ENCODE peak calls at places on chromosome 20, in four cellular contexts. One of them, this sample, is unnamed.

GRCh38 chr20:31707994-31708744 is 14.5 kb downstream of the BCL2L1 start:
- DNase-seq in K562: peak
- DNase-seq in H1: no peak
- DNase-seq in HepG2: no peak
- DNase-seq in this sample: no peak

GRCh38 chr20:58075980-58076749 is 152.3 kb downstream of the ANKRD60 start:
- DNase-seq in K562: no peak
- DNase-seq in H1: no peak
- DNase-seq in HepG2: no peak
- DNase-seq in this sample: no peak

GRCh38 chr20:35702824-35703695 is 3.9 kb downstream of the ROMO1 start:
- DNase-seq in K562: no peak
- DNase-seq in H1: no peak
- DNase-seq in HepG2: no peak
- DNase-seq in this sample: no peak

GRCh38 chr20:13029687-13030510 is 21.1 kb downstream of the SPTLC3 start:
- DNase-seq in K562: no peak
- DNase-seq in H1: peak
- DNase-seq in HepG2: peak
- DNase-seq in this sample: no peak

GRCh38 chr20:59084041-59084841 is 41.7 kb upstream of the PRELID3B start:
- DNase-seq in K562: no peak
- DNase-seq in H1: no peak
- DNase-seq in HepG2: no peak
- DNase-seq in this sample: no peak

GRCh38 chr20:33791959-33792597 is 19.1 kb upstream of the CHMP4B start:
- DNase-seq in K562: peak
- DNase-seq in H1: peak
- DNase-seq in HepG2: peak
- DNase-seq in this sample: no peak

GRCh38 chr20:60209048-60209447 is 250.8 kb downstream of the CDH26 start:
- DNase-seq in K562: no peak
- DNase-seq in H1: no peak
- DNase-seq in HepG2: no peak
- DNase-seq in this sample: no peak

GRCh38 chr20:50242863-50243609 is 52.4 kb downstream of the CEBPB start:
- DNase-seq in K562: no peak
- DNase-seq in H1: no peak
- DNase-seq in HepG2: peak
- DNase-seq in this sample: no peak

GRCh38 chr20:21569586-21569985 is 55.7 kb upstream of the NKX2-2 start:
- DNase-seq in K562: no peak
- DNase-seq in H1: no peak
- DNase-seq in HepG2: no peak
- DNase-seq in this sample: no peak

GRCh38 chr20:41573955-41574354 is 44.2 kb downstream of the CHD6 start:
- DNase-seq in K562: peak
- DNase-seq in H1: no peak
- DNase-seq in HepG2: no peak
- DNase-seq in this sample: no peak

GRCh38 chr20:49646126-49646525 is 67.6 kb downstream of the B4GALT5 start:
- DNase-seq in K562: no peak
- DNase-seq in H1: no peak
- DNase-seq in HepG2: no peak
- DNase-seq in this sample: no peak

GRCh38 chr20:2801459-2801728 is 967 bp upstream of the CPXM1 start:
- DNase-seq in K562: no peak
- DNase-seq in H1: no peak
- DNase-seq in HepG2: no peak
- DNase-seq in this sample: no peak

GRCh38 chr20:2798814-2799213 is 1.6 kb downstream of the CPXM1 start:
- DNase-seq in K562: peak
- DNase-seq in H1: no peak
- DNase-seq in HepG2: no peak
- DNase-seq in this sample: no peak

GRCh38 chr20:2799271-2799670 is 1.2 kb downstream of the CPXM1 start:
- DNase-seq in K562: no peak
- DNase-seq in H1: no peak
- DNase-seq in HepG2: no peak
- DNase-seq in this sample: no peak

GRCh38 chr20:2800590-2801458 is at the start of gene CPXM1:
- DNase-seq in K562: peak
- DNase-seq in H1: no peak
- DNase-seq in HepG2: peak
- DNase-seq in this sample: no peak

DNA sequence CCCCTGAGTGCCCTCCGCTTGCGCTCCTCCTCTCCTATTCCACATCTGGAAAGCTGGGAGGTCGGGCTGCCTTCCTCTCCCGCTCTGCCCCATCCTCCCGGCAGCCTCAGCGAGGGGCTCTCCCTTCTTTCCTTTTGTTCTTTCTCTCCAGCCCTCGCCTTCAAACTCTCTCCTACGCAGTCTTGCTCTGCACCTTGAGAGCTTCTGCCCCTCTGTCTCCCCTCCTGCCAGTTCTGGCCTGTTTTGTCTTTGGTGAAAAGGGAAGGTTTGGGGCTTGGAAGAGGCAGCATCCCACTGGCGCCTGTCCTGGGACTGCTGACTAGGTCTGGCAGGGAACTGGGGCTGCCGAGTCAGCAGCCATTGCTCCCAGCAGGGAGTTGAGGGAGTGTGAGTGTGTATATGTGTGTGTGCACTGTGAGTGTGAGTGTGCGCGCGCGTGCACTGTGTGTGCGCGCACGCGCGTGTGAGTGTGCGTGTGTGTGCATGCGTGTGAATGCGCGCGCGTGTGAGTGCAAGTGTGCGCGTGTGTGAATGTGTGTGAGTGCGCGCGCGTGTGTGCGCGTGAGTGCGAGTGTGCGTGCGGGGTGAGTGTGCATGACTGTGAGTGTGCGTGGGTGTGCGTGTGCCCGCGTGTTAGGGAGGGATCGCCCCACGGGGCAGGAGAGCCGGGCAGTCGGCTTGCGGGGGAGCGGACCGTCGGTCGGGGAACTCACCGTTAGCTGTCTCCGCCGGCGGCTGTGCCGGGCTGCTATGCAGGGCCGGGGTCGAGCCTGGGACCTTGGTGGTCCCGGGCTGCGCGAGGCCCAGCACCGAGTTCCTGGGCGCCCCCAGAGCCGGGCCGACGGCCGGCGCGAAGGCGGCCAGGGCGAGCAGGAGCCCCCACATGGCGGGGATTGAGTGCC is 488 bp downstream of the CPXM1 start:
- DNase-seq in K562: no peak
- DNase-seq in H1: no peak
- DNase-seq in HepG2: no peak
- DNase-seq in this sample: no peak
- TF ChIP-seq ATF2 in K562: no peak
- TF ChIP-seq ATF2 in H1: no peak
- TF ChIP-seq ATF2 in HepG2: no peak
- TF ChIP-seq ATF2 in this sample: no peak

GRCh38 chr20:47330933-47331708 is 25.4 kb downstream of the ZMYND8 start:
- DNase-seq in K562: peak
- DNase-seq in H1: no peak
- DNase-seq in HepG2: no peak
- DNase-seq in this sample: no peak

GRCh38 chr20:47332381-47333206 is 23.9 kb downstream of the ZMYND8 start:
- DNase-seq in K562: peak
- DNase-seq in H1: no peak
- DNase-seq in HepG2: no peak
- DNase-seq in this sample: no peak

GRCh38 chr20:47335251-47336012 is 21.1 kb downstream of the ZMYND8 start:
- DNase-seq in K562: no peak
- DNase-seq in H1: no peak
- DNase-seq in HepG2: no peak
- DNase-seq in this sample: no peak

GRCh38 chr20:47336013-47336754 is 20.3 kb downstream of the ZMYND8 start:
- DNase-seq in K562: no peak
- DNase-seq in H1: no peak
- DNase-seq in HepG2: no peak
- DNase-seq in this sample: no peak

GRCh38 chr20:47334022-47334551 is 22.4 kb downstream of the ZMYND8 start:
- DNase-seq in K562: no peak
- DNase-seq in H1: no peak
- DNase-seq in HepG2: peak
- DNase-seq in this sample: no peak
- TF ChIP-seq HDAC6 in K562: no peak
- TF ChIP-seq HDAC6 in H1: no peak
- TF ChIP-seq HDAC6 in HepG2: no peak
- TF ChIP-seq HDAC6 in this sample: no peak

DNA sequence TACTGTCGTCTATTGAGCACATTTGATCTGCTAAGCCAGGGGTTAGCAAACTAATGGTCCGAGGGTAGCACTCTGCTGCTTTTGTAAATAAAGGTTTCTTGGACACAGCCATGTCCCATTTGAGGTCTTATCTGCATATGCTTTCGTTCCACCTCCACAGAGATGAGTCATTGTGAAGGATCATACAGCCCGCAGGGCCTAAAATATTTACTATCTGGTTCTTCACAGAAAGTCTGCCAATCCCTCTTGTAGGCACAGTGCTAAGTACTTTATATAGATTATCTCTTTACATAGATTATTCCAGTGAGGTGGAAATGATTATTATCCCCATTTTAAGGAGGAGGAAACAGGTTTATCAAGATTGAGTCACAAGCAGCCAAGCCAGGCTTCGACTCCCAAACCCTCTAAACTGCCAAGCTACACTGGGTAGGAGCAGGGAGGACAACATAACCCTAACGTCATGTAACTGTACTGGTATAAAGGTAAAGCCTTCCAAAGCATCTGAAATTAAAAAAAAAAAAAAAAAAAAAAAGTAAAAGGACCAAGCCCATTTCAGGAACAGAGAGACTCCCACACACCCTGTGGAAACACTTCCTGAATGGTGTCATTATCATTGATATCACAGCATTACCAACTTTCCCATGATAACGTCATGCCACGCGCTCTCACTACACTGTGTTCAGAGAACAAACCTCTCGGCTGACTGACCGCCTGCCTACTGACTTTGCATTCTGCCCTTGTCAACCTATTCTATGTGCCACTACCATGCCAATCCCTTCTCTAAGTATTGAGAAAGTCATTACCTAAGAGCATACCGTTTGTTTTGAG is 101.0 kb downstream of the KIF16B start:
- DNase-seq in K562: peak
- DNase-seq in H1: no peak
- DNase-seq in HepG2: peak
- DNase-seq in this sample: no peak
- TF ChIP-seq ATF2 in K562: no peak
- TF ChIP-seq ATF2 in H1: no peak
- TF ChIP-seq ATF2 in HepG2: no peak
- TF ChIP-seq ATF2 in this sample: no peak

GRCh38 chr20:62020935-62021701 is 44.6 kb downstream of the TAF4 start:
- DNase-seq in K562: peak
- DNase-seq in H1: no peak
- DNase-seq in HepG2: no peak
- DNase-seq in this sample: no peak
- TF ChIP-seq HDAC6 in K562: no peak
- TF ChIP-seq HDAC6 in H1: no peak
- TF ChIP-seq HDAC6 in HepG2: no peak
- TF ChIP-seq HDAC6 in this sample: no peak

GRCh38 chr20:17533396-17533795 is 2.2 kb upstream of the BFSP1 start:
- DNase-seq in K562: peak
- DNase-seq in H1: no peak
- DNase-seq in HepG2: peak
- DNase-seq in this sample: no peak
- TF ChIP-seq ATF2 in K562: no peak
- TF ChIP-seq ATF2 in H1: no peak
- TF ChIP-seq ATF2 in HepG2: no peak
- TF ChIP-seq ATF2 in this sample: no peak

GRCh38 chr20:37961016-37961415 is 58.1 kb downstream of the VSTM2L start:
- DNase-seq in K562: no peak
- DNase-seq in H1: no peak
- DNase-seq in HepG2: no peak
- DNase-seq in this sample: no peak
- TF ChIP-seq HDAC6 in K562: no peak
- TF ChIP-seq HDAC6 in H1: no peak
- TF ChIP-seq HDAC6 in HepG2: no peak
- TF ChIP-seq HDAC6 in this sample: no peak

GRCh38 chr20:61535091-61535490 is 283.0 kb downstream of the CDH4 start:
- DNase-seq in K562: no peak
- DNase-seq in H1: no peak
- DNase-seq in HepG2: no peak
- DNase-seq in this sample: no peak

GRCh38 chr20:61533231-61533631 is 281.2 kb downstream of the CDH4 start:
- DNase-seq in K562: no peak
- DNase-seq in H1: no peak
- DNase-seq in HepG2: no peak
- DNase-seq in this sample: no peak

GRCh38 chr20:61535536-61535935 is 283.5 kb downstream of the CDH4 start:
- DNase-seq in K562: no peak
- DNase-seq in H1: no peak
- DNase-seq in HepG2: no peak
- DNase-seq in this sample: no peak

GRCh38 chr20:61532736-61533135 is 280.7 kb downstream of the CDH4 start:
- DNase-seq in K562: no peak
- DNase-seq in H1: no peak
- DNase-seq in HepG2: no peak
- DNase-seq in this sample: no peak

DNA sequence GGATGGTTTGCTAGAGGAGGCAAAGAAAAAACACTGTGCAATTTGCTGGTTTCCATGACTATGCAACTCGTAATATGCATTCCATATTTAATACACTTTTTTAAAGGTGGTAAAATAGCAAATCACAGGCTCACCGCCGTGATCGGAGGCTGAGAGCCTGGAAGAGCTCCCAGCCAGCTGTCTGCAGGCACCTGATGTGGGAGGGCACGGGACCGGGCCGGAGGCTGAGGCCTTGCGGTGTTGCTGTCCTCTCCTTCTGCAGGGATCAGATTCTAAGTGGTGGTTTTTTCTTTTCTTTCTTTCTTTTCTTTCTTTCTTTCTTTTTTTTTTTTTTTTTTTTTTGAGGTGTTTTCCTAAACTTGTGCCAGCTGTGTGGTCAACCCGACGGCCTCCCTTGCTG is 282.3 kb downstream of the CDH4 start:
- DNase-seq in K562: no peak
- DNase-seq in H1: no peak
- DNase-seq in HepG2: no peak
- DNase-seq in this sample: no peak
- TF ChIP-seq ATF2 in K562: no peak
- TF ChIP-seq ATF2 in H1: no peak
- TF ChIP-seq ATF2 in HepG2: no peak
- TF ChIP-seq ATF2 in this sample: no peak

GRCh38 chr20:3889489-3890409 is 562 bp downstream of the PANK2 start:
- DNase-seq in K562: peak
- DNase-seq in H1: no peak
- DNase-seq in HepG2: peak
- DNase-seq in this sample: no peak
- TF ChIP-seq HDAC6 in K562: no peak
- TF ChIP-seq HDAC6 in H1: no peak
- TF ChIP-seq HDAC6 in HepG2: no peak
- TF ChIP-seq HDAC6 in this sample: no peak

This sample was measured in GM12878.